ENCODE peak calls at places on chromosome 9, in four cellular contexts. M, W, Z and N are unnamed samples.

GRCh38 chr9:95313010-95313498 is 4.5 kb downstream of the FANCC start:
- DNase-seq in M (peak; percentile 49), W (peak; percentile 88), Z (peak; percentile 74), N (peak; percentile 95)

GRCh38 chr9:16628421-16628820 is 242.0 kb downstream of the BNC2 start:
- DNase-seq in M (no peak), W (no peak), Z (no peak), N (no peak)

GRCh38 chr9:13330396-13331004 is 51.0 kb upstream of the MPDZ start:
- DNase-seq in M (no peak), W (no peak), Z (no peak), N (peak; percentile 4)

GRCh38 chr9:138020120-138020794 is 142.7 kb downstream of the CACNA1B start:
- DNase-seq in M (no peak), W (no peak), Z (no peak), N (no peak)

GRCh38 chr9:82584349-82584846 is 478.5 kb downstream of the RASEF start:
- DNase-seq in M (no peak), W (no peak), Z (no peak), N (no peak)

GRCh38 chr9:78239506-78239905 is 3.6 kb downstream of the CEP78 start:
- DNase-seq in M (no peak), W (peak; percentile 78), Z (no peak), N (peak; percentile 65)

GRCh38 chr9:98365227-98365669 is 109.8 kb upstream of the TBC1D2 start:
- DNase-seq in M (no peak), W (peak; percentile 12), Z (no peak), N (no peak)

GRCh38 chr9:136051568-136052432 is 43.3 kb downstream of the NACC2 start:
- DNase-seq in M (peak; percentile 91), W (peak; percentile 86), Z (peak; percentile 75), N (peak; percentile 81)

GRCh38 chr9:114483499-114483898 is 21.8 kb downstream of the WHRN start:
- DNase-seq in M (no peak), W (no peak), Z (no peak), N (no peak)

GRCh38 chr9:131447148-131447547 is 53.3 kb downstream of the PRRC2B start:
- DNase-seq in M (no peak), W (no peak), Z (no peak), N (peak; percentile 14)

GRCh38 chr9:34384368-34385165 is 7.9 kb upstream of the MYORG start:
- DNase-seq in M (no peak), W (no peak), Z (no peak), N (no peak)

GRCh38 chr9:76713371-76713770 is 50.9 kb upstream of the PCA3 start:
- DNase-seq in M (no peak), W (no peak), Z (no peak), N (no peak)

GRCh38 chr9:2493106-2493505 is 128.5 kb upstream of the VLDLR start:
- DNase-seq in M (peak; percentile 47), W (no peak), Z (no peak), N (peak; percentile 10)

GRCh38 chr9:114799925-114800324 is 5.9 kb downstream of the TNFSF15 start:
- DNase-seq in M (no peak), W (no peak), Z (no peak), N (no peak)

GRCh38 chr9:124530216-124530615 is 23.0 kb upstream of the NR5A1 start:
- DNase-seq in M (no peak), W (no peak), Z (no peak), N (no peak)

GRCh38 chr9:1453636-1454035 is 403.5 kb downstream of the DMRT2 start:
- DNase-seq in M (no peak), W (no peak), Z (no peak), N (no peak)

GRCh38 chr9:76650692-76651091 is 113.5 kb upstream of the PCA3 start:
- DNase-seq in M (no peak), W (no peak), Z (no peak), N (no peak)

GRCh38 chr9:35903049-35903448 is 3.0 kb upstream of the HRCT1 start:
- DNase-seq in M (peak; percentile 34), W (peak; percentile 70), Z (peak; percentile 36), N (peak; percentile 57)

GRCh38 chr9:110030632-110031031 is 177.3 kb downstream of the C9orf152 start:
- DNase-seq in M (peak; percentile 71), W (no peak), Z (no peak), N (no peak)

GRCh38 chr9:97502222-97502983 is 937 bp downstream of the TMOD1 start:
- DNase-seq in M (no peak), W (peak; percentile 14), Z (peak; percentile 28), N (peak; percentile 24)

GRCh38 chr9:128412120-128412790 is 8.4 kb upstream of the CERCAM start:
- DNase-seq in M (no peak), W (peak; percentile 50), Z (peak; percentile 35), N (peak; percentile 44)

GRCh38 chr9:38067892-38068615 is 973 bp downstream of the SHB start:
- DNase-seq in M (no peak), W (no peak), Z (no peak), N (no peak)

GRCh38 chr9:36189978-36190377 is 743 bp upstream of the CLTA start:
- DNase-seq in M (no peak), W (peak; percentile 42), Z (no peak), N (peak; percentile 16)

GRCh38 chr9:124037790-124038189 is 26.2 kb downstream of the LHX2 start:
- DNase-seq in M (no peak), W (no peak), Z (no peak), N (no peak)

GRCh38 chr9:114096041-114096511 is 3.0 kb downstream of the KIF12 start:
- DNase-seq in M (no peak), W (no peak), Z (no peak), N (peak; percentile 32)

GRCh38 chr9:112061152-112061740 is 113.9 kb downstream of the SUSD1 start:
- DNase-seq in M (peak; percentile 96), W (peak; percentile 67), Z (peak; percentile 57), N (peak; percentile 32)

GRCh38 chr9:136566899-136567298 is 21.1 kb upstream of the NOTCH1 start:
- DNase-seq in M (no peak), W (no peak), Z (no peak), N (peak; percentile 43)

GRCh38 chr9:99169982-99170761 is 51.6 kb downstream of the ALG2 start:
- DNase-seq in M (no peak), W (no peak), Z (no peak), N (no peak)

GRCh38 chr9:81801190-81801589 is 111.8 kb upstream of the TLE1 start:
- DNase-seq in M (no peak), W (no peak), Z (no peak), N (no peak)

GRCh38 chr9:112945620-112946208 is 55.0 kb upstream of the SLC46A2 start:
- DNase-seq in M (no peak), W (peak; percentile 13), Z (no peak), N (no peak)

GRCh38 chr9:110170728-110171257 is 37.2 kb downstream of the C9orf152 start:
- DNase-seq in M (no peak), W (no peak), Z (no peak), N (no peak)

GRCh38 chr9:108620767-108621166 is 235.0 kb downstream of the ACTL7B start:
- DNase-seq in M (peak; percentile 13), W (no peak), Z (no peak), N (no peak)

GRCh38 chr9:136545065-136545965 is 533 bp downstream of the NOTCH1 start:
- DNase-seq in M (no peak), W (peak; percentile 62), Z (no peak), N (peak; percentile 53)

GRCh38 chr9:23322392-23322791 is 503.6 kb downstream of the ELAVL2 start:
- DNase-seq in M (no peak), W (peak; percentile 10), Z (no peak), N (no peak)
- H3K4me3 ChIP-seq in M (no peak overlapping the region), W (no peak overlapping the region), Z (no peak overlapping the region), N (no peak overlapping the region)

DNA sequence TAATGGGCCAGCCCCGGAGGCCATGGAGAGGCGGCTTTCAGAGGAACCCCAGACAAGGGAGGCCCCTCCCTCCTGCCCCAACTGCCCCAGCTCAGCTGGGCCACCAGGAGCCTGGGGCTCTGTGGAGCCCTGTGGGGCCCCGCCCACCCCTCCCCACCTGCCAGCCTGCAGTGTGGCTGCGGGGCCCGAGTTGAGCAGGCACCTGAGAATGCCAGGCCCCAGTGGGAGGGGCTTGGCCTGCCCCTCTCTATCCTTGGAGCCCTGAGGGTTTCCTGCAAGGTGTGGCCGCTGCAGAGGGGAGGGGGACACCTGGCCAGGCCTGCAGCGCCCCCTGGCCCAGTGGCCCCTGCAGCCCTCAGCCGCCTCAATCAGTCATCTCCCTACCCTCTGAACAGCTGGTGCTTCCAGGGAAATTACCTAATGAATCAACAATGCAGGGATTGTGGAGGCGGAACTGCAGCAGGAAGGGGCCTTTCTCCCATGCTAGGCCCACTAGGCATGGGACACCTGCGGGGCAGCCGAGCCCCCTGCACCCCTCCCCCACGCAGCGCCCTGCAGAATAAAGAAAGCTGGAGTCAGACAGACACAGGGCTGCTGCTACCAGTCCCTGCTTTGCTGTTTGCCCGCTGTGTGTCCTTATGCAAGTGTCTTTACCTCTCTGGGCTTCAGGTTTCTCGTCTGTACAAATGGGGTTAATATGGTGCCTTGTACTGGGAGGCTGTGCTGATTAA is 48.0 kb downstream of the LMX1B start:
- DNase-seq in M (no peak), W (no peak), Z (no peak), N (peak; percentile 22)
- TF ChIP-seq CTCF in M (no peak), W (no peak), Z (no peak), N (peak; percentile 21)

GRCh38 chr9:129694265-129694664 is 28.8 kb downstream of the PRRX2 start:
- DNase-seq in M (no peak), W (no peak), Z (no peak), N (no peak)
- H3K4me3 ChIP-seq in M (no peak overlapping the region), W (no peak overlapping the region), Z (no peak overlapping the region), N (no peak overlapping the region)

DNA sequence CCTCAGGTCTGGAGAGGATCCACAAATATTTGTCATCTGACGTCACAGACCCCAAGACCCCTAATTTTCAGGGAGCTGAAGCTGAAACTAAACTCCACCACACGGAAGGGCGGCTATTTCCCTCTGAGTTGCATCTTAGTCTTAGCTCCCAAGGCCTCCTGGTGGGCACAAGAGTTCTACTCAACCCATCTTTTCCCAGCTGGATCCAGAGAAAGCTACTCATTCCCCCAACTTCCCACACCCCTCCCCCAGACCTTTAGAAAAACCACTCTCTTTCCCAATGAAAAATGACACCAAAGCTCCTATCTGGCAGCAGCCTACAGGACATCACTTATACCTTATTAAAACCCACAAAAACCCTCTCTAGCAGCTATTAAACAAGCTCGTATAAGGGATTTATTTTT is 67.1 kb upstream of the SLC1A1 start:
- DNase-seq in M (no peak), W (no peak), Z (no peak), N (no peak)
- TF ChIP-seq CTCF in M (no peak), W (no peak), Z (no peak), N (no peak)

DNA sequence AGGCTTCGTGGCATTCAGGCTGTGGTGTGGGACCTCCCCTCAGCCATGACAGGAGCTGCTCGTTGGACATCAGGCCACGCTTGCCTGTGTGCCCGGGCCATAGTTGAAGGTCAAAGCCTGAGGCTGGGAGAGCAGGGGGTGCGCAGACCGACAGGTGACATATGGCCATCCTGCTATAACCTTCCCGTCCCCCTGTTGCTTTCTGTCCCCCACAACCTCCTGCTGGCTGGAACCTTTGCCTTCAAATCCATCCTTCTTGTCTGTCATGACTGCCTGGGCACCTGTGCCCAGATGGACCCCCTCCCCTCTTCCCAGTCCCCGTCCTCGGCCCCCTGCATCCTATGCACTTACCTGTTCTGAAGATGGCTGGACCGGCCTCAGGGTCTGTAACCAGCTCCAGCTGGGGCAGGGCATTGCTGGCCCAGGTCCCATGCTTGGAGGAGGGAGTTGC is 83.2 kb downstream of the WNK2 start:
- DNase-seq in M (no peak), W (no peak), Z (no peak), N (no peak)
- H3K4me3 ChIP-seq in M (no peak overlapping the region), W (no peak overlapping the region), Z (no peak overlapping the region), N (no peak overlapping the region)

GRCh38 chr9:106962105-106962504 is 99.1 kb downstream of the ZNF462 start:
- DNase-seq in M (no peak), W (no peak), Z (no peak), N (no peak)
- TF ChIP-seq CTCF in M (no peak), W (no peak), Z (no peak), N (no peak)